ENCODE peak calls at places on chromosomes 12 and 14, in seven cellular contexts. W is left ventricle myocardium inferior, H is psoas muscle, Q is heart right ventricle, O is NT2/D1, T is colonic mucosa, V is A549. Y is an unnamed sample.
A peak's percentile ranks its signal among the peaks of the same experiment; 100 is the strongest.

GRCh38 chr12:57611116-57611809 is at the start of gene ARHGEF25:
- DNase-seq in W (peak; percentile 87), V (peak; percentile 48), O (no peak), H (peak; percentile 82), Q (peak; percentile 90), T (peak; percentile 51), Y (peak; percentile 69)

GRCh38 chr14:105474478-105475268 is at the start of gene CRIP2:
- DNase-seq in Q (peak; percentile 78), V (peak; percentile 51), H (no peak), T (no peak), W (peak; percentile 77), O (no peak), Y (no peak)

GRCh38 chr12:68498736-68499135 is 112.0 kb upstream of the RAP1B start:
- DNase-seq in V (no peak), O (no peak), T (no peak), Q (no peak), W (no peak), H (no peak), Y (no peak)

GRCh38 chr14:86787782-86788181 is 1205.2 kb downstream of the GALC start:
- DNase-seq in V (no peak), W (no peak), T (no peak), Q (no peak), O (no peak), H (no peak), Y (no peak)

GRCh38 chr12:16323010-16323409 is 24.4 kb upstream of the MGST1 start:
- DNase-seq in H (no peak), O (no peak), Q (no peak), V (no peak), T (no peak), W (no peak), Y (no peak)

GRCh38 chr12:93913845-93914244 is 234.5 kb upstream of the PLXNC1 start:
- DNase-seq in O (no peak), V (no peak), T (no peak), W (no peak), Q (no peak), H (no peak), Y (no peak)

GRCh38 chr12:58414398-58414871 is 473.1 kb downstream of the ATP23 start:
- DNase-seq in V (peak; percentile 43), W (no peak), T (no peak), O (no peak), H (no peak), Q (no peak), Y (no peak)

GRCh38 chr12:58915634-58916033 is 4.7 kb downstream of the LRIG3 start:
- DNase-seq in T (peak; percentile 72), V (no peak), W (peak; percentile 29), H (no peak), Q (peak; percentile 18), O (no peak), Y (peak; percentile 80)

GRCh38 chr14:105549481-105549880 is 23.1 kb downstream of the TMEM121 start:
- DNase-seq in Q (no peak), T (no peak), W (no peak), V (no peak), H (peak; percentile 39), O (no peak), Y (no peak)

GRCh38 chr14:65486856-65487255 is 74.3 kb downstream of the FUT8 start:
- DNase-seq in V (no peak), O (no peak), Q (no peak), T (no peak), W (no peak), H (no peak), Y (no peak)

GRCh38 chr12:28776913-28777312 is 372.2 kb upstream of the FAR2 start:
- DNase-seq in T (no peak), H (no peak), W (no peak), Q (no peak), O (no peak), V (no peak), Y (no peak)

GRCh38 chr12:58252914-58253313 is 311.5 kb downstream of the ATP23 start:
- DNase-seq in Q (no peak), O (no peak), W (no peak), H (no peak), V (no peak), T (no peak), Y (no peak)

GRCh38 chr12:53696285-53696654 is 20.4 kb upstream of the ATP5MC2 start:
- DNase-seq in H (no peak), W (no peak), O (peak; percentile 88), V (peak; percentile 93), Q (no peak), T (peak; percentile 88), Y (no peak)

GRCh38 chr14:104284636-104285482 is 146.5 kb downstream of the KIF26A start:
- DNase-seq in O (no peak), W (peak; percentile 13), Q (no peak), T (no peak), V (no peak), H (peak; percentile 32), Y (peak; percentile 40)

GRCh38 chr14:90301580-90302181 is 30.1 kb downstream of the NRDE2 start:
- DNase-seq in W (no peak), O (no peak), H (no peak), T (no peak), V (peak; percentile 62), Q (no peak), Y (no peak)

GRCh38 chr12:48157889-48158370 is 615 bp upstream of the ASB8 start:
- DNase-seq in T (no peak), W (no peak), O (no peak), H (no peak), Q (no peak), V (no peak), Y (no peak)

GRCh38 chr12:23950011-23950774 is 723 bp upstream of the SOX5 start:
- DNase-seq in H (no peak), V (no peak), Q (no peak), T (no peak), W (no peak), O (peak; percentile 40), Y (no peak)

GRCh38 chr14:38254565-38255407 is 1.1 kb downstream of the CLEC14A start:
- DNase-seq in W (peak; percentile 16), T (no peak), O (no peak), Q (peak; percentile 25), H (peak; percentile 62), V (no peak), Y (no peak)

GRCh38 chr12:53974084-53975018 is at the start of gene HOTAIR:
- DNase-seq in H (peak; percentile 83), Q (no peak), W (no peak), V (peak; percentile 39), T (no peak), O (no peak), Y (no peak)

GRCh38 chr14:45258073-45258472 is 5.1 kb upstream of the MIS18BP1 start:
- DNase-seq in T (no peak), O (no peak), Q (no peak), V (no peak), H (no peak), W (no peak), Y (no peak)

DNA sequence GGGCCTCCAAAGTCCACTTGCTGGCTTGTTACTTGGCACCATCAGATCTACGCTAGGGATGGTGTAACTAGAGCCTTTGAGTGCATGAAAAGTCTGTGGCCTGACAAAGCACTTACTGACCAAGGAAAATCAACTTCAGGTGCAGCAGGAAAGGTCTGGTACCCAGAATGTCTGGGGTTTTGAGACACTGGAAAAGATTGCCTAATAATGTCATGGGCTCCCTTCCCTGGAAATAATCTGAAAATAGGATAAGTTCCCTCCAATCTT is 106.7 kb downstream of the ZFP36L1 start:
- DNase-seq in H (no peak), Q (no peak), W (no peak), T (no peak), V (no peak), O (no peak), Y (no peak)
- H3K4me1 ChIP-seq in H (peaks cover 31% of the 10 kb centered on the region), Q (peaks cover 49% of the 10 kb centered on the region), W (peaks cover 51% of the 10 kb centered on the region), T (peaks cover 10% of the 10 kb centered on the region), V (peaks cover 63% of the 10 kb centered on the region), O (peaks cover 10% of the 10 kb centered on the region), Y (peaks cover 49% of the 10 kb centered on the region)

DNA sequence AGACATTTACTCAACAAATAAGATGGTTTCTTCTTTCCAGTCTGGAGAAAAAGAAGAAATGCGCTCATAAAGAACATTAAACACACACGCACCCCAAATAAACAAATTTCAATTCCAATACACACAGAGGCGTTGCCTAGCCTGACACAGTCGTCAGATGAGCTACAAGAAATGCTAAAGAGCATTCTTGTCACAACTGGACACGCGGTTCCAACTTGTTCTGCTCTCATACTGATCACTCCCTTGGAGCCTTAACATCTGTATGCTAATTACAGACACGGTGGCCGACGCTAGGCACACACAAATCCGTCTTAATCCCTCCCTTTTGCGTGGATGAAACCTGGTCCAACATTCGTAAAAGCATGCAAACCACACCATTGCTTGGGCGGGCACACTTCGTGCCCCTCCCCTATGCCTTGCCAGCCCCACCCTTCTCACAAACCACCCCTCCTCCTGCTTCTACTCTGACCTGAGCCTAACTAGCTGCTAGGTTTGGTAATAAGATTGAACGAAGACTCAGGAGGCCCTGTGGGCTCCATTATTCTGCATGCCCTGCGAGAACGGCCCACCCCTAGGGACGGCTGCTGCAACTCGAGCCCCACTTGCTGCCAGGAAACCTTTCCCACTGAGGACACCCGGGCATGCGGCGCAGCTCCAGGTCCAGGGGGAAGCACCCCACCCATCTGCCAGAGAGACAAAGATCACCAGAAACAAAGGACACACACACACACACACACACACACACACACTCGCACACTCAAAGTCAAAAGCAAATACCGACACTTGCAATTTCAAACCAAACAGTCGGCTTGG is 1.2 kb downstream of the KCNK10 start:
- DNase-seq in T (no peak), H (no peak), O (no peak), Q (no peak), V (no peak), W (no peak), Y (no peak)
- H3K4me3 ChIP-seq in T (no peak overlapping the region), H (no peak overlapping the region), O (no peak overlapping the region), Q (peak overlapping the region; percentile 43), V (no peak overlapping the region), W (no peak overlapping the region), Y (no peak overlapping the region)

DNA sequence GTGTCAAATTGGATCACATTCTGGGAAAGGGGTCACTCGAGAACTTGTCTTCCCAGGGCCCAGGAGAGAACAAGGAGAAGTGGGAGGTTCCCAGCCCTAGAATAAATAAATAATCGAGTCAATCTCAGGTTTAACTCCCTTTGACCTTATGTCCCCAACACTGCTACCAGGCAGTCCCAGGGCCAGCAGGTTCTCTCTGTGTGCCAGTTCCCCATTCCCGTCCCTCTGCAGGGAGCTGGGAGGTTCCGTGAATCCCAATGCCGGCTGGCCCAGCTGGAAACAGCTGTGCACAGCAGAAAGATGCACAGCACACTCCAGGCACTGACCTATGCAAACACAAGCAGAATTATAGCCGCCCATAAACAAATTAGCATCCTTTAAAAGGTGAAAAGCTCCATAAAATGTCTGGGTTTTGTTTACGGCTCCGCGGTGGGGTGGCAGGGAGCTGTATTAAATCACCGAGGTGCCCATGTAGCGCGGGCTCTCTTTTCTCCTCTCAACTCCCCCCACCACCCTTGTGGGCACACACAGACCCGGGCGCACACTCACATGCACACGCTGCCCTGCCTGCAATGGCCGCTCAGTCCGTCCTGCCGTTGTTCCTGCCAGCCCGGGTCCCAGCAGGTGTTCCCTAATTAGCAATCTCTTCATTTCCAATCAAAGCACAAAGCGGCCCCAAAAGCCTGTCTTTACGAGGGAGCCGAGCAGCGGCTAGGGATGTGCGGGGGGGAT is 46.6 kb upstream of the ESRRB start:
- DNase-seq in W (no peak), T (no peak), O (peak; percentile 39), V (no peak), H (no peak), Q (no peak), Y (no peak)
- H3K9me3 ChIP-seq in W (no peaks in the 10 kb centered on the region), T (no peaks in the 10 kb centered on the region), O (no peaks in the 10 kb centered on the region), V (no peaks in the 10 kb centered on the region), H (no peaks in the 10 kb centered on the region), Q (no peaks in the 10 kb centered on the region), Y (no peaks in the 10 kb centered on the region)

DNA sequence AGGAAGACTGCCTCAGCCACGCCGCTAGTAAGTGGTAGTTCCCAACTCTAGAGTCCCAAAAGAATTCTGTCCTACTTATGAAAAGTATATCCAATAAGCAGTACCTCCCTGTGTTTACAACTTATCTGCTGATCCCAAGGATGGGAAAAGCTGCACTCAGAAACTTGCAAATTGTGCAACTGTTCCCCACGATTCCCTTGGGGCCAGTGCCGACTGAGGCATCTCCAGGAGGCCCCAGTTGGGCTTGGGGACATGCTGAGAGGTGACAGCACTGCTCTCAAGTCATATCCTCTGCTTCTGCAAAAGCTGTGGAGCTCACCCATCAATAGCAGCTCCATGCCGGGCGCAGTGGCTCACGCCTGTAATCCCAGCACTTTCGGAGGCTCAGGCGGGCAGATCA is 23.7 kb downstream of the SPRING1 start:
- DNase-seq in O (no peak), W (no peak), H (peak; percentile 65), T (no peak), V (no peak), Q (no peak), Y (peak; percentile 80)
- H3K4me1 ChIP-seq in O (peaks cover 6% of the 10 kb centered on the region), W (peaks cover 34% of the 10 kb centered on the region), H (peaks cover 45% of the 10 kb centered on the region), T (peaks cover 2% of the 10 kb centered on the region), V (peaks cover 4% of the 10 kb centered on the region), Q (peaks cover 19% of the 10 kb centered on the region), Y (peaks cover 31% of the 10 kb centered on the region)

Y was measured in suprapubic skin.